ENCODE peak calls at places on chromosomes 3 and 15, in seven cellular contexts. H, V, E, Q, O, R and X are unnamed samples.

GRCh38 chr3:194205675-194206133 is 69.8 kb downstream of the HES1 start:
- DNase-seq in H (peak), V (no peak), E (no peak), Q (no peak), O (peak), R (peak), X (no peak)

GRCh38 chr15:52527898-52528464 is 699 bp downstream of the MYO5A start:
- DNase-seq in H (no peak), V (peak), E (peak), Q (peak), O (peak), R (peak), X (peak)

GRCh38 chr15:88752956-88753355 is 50.3 kb upstream of the ACAN start:
- DNase-seq in H (no peak), V (no peak), E (no peak), Q (no peak), O (no peak), R (no peak), X (no peak)

GRCh38 chr3:13477946-13478345 is 2.2 kb upstream of the HDAC11 start:
- DNase-seq in H (no peak), V (no peak), E (no peak), Q (no peak), O (no peak), R (no peak), X (no peak)

GRCh38 chr15:70470556-70471191 is 292.7 kb downstream of the UACA start:
- DNase-seq in H (no peak), V (no peak), E (no peak), Q (no peak), O (no peak), R (no peak), X (no peak)

GRCh38 chr15:64985382-64986033 is 4.2 kb downstream of the SPG21 start:
- DNase-seq in H (no peak), V (no peak), E (no peak), Q (no peak), O (no peak), R (no peak), X (no peak)

GRCh38 chr3:104564045-104564643 is 802.6 kb upstream of the ALCAM start:
- DNase-seq in H (peak), V (no peak), E (peak), Q (no peak), O (peak), R (peak), X (no peak)

GRCh38 chr15:63420333-63420741 is 38.7 kb upstream of the CA12 start:
- DNase-seq in H (no peak), V (no peak), E (no peak), Q (no peak), O (no peak), R (no peak), X (no peak)

GRCh38 chr15:72864681-72865080 is 81.1 kb upstream of the ADPGK start:
- DNase-seq in H (no peak), V (no peak), E (no peak), Q (no peak), O (no peak), R (no peak), X (no peak)

GRCh38 chr3:167078070-167078622 is 302.0 kb downstream of the ZBBX start:
- DNase-seq in H (no peak), V (no peak), E (no peak), Q (no peak), O (no peak), R (no peak), X (no peak)

GRCh38 chr3:195120199-195120556 is 150.8 kb downstream of the XXYLT1 start:
- DNase-seq in H (no peak), V (no peak), E (no peak), Q (no peak), O (no peak), R (no peak), X (no peak)

GRCh38 chr3:51371943-51372557 is 13.0 kb upstream of the MANF start:
- DNase-seq in H (peak), V (no peak), E (no peak), Q (no peak), O (peak), R (peak), X (no peak)

GRCh38 chr3:45988804-45989203 is 6.8 kb downstream of the FYCO1 start:
- DNase-seq in H (no peak), V (no peak), E (no peak), Q (no peak), O (no peak), R (no peak), X (no peak)

GRCh38 chr15:66701422-66702034 is 508 bp upstream of the SMAD6 start:
- DNase-seq in H (peak), V (no peak), E (no peak), Q (peak), O (peak), R (no peak), X (peak)

GRCh38 chr3:178849220-178849910 is 222.2 kb downstream of the ZMAT3 start:
- DNase-seq in H (no peak), V (no peak), E (no peak), Q (no peak), O (no peak), R (no peak), X (no peak)

GRCh38 chr3:49600781-49601180 is 46.5 kb downstream of the BSN start:
- DNase-seq in H (no peak), V (no peak), E (no peak), Q (no peak), O (no peak), R (no peak), X (no peak)

GRCh38 chr15:100945006-100945405 is 25.8 kb downstream of the LRRK1 start:
- DNase-seq in H (no peak), V (no peak), E (no peak), Q (no peak), O (no peak), R (no peak), X (no peak)

GRCh38 chr15:51602484-51602883 is 20.1 kb downstream of the DMXL2 start:
- DNase-seq in H (no peak), V (no peak), E (no peak), Q (no peak), O (no peak), R (no peak), X (no peak)

GRCh38 chr15:73840771-73841170 is 32.6 kb upstream of the TBC1D21 start:
- DNase-seq in H (no peak), V (no peak), E (no peak), Q (no peak), O (no peak), R (no peak), X (no peak)

GRCh38 chr15:41971089-41971892 is 1.1 kb downstream of the EHD4 start:
- DNase-seq in H (peak), V (no peak), E (peak), Q (peak), O (peak), R (peak), X (peak)

GRCh38 chr3:193391902-193392301 is 13.3 kb upstream of the ATP13A5 start:
- DNase-seq in H (no peak), V (no peak), E (no peak), Q (no peak), O (no peak), R (no peak), X (no peak)

GRCh38 chr15:78767331-78767951 is 43.8 kb downstream of the ADAMTS7 start:
- DNase-seq in H (no peak), V (no peak), E (no peak), Q (no peak), O (no peak), R (peak), X (no peak)

GRCh38 chr15:78063966-78064365 is 13.5 kb downstream of the TBC1D2B start:
- DNase-seq in H (no peak), V (no peak), E (no peak), Q (no peak), O (no peak), R (no peak), X (no peak)

GRCh38 chr3:53182759-53183355 is 21.8 kb downstream of the PRKCD start:
- DNase-seq in H (no peak), V (no peak), E (no peak), Q (no peak), O (no peak), R (no peak), X (no peak)

GRCh38 chr3:71581451-71581980 is 2.0 kb downstream of the FOXP1 start:
- DNase-seq in H (peak), V (peak), E (peak), Q (no peak), O (peak), R (peak), X (no peak)

GRCh38 chr15:52735231-52736089 is 54.7 kb downstream of the ONECUT1 start:
- DNase-seq in H (peak), V (no peak), E (peak), Q (peak), O (peak), R (peak), X (peak)

GRCh38 chr15:101326026-101326315 is 30.9 kb upstream of the SNRPA1 start:
- DNase-seq in H (no peak), V (no peak), E (no peak), Q (no peak), O (no peak), R (no peak), X (no peak)

GRCh38 chr3:25156526-25157075 is 271.5 kb upstream of the RARB start:
- DNase-seq in H (no peak), V (no peak), E (no peak), Q (no peak), O (no peak), R (no peak), X (no peak)

GRCh38 chr3:38646062-38646461 is 3.4 kb downstream of the SCN5A start:
- DNase-seq in H (no peak), V (no peak), E (no peak), Q (no peak), O (no peak), R (no peak), X (no peak)

GRCh38 chr15:56832125-56832524 is 86.3 kb upstream of the TCF12 start:
- DNase-seq in H (no peak), V (no peak), E (no peak), Q (no peak), O (no peak), R (no peak), X (no peak)

GRCh38 chr3:159082514-159082913 is 280.7 kb downstream of the MFSD1 start:
- DNase-seq in H (no peak), V (no peak), E (no peak), Q (no peak), O (no peak), R (no peak), X (no peak)

GRCh38 chr15:77897896-77898406 is 179.6 kb downstream of the TBC1D2B start:
- DNase-seq in H (no peak), V (no peak), E (no peak), Q (no peak), O (no peak), R (no peak), X (no peak)